ENCODE peak calls at places on chromosomes 4 and X, in seven cellular contexts. One of them, this sample, is unnamed.

GRCh38 chr4:8308856-8309771 is 39.6 kb downstream of the HTRA3 start:
- DNase-seq in GM23248: peak; percentile 29
- DNase-seq in tibial nerve: peak; percentile 50
- DNase-seq in astrocyte: no peak
- DNase-seq in A673: no peak
- DNase-seq in adrenal gland: no peak
- DNase-seq in uterus: peak; percentile 81
- DNase-seq in this sample: peak; percentile 81

GRCh38 chr4:121070696-121071639 is 1.4 kb downstream of the NDNF start:
- DNase-seq in tibial nerve: no peak
- DNase-seq in adrenal gland: peak; percentile 51
- DNase-seq in uterus: peak; percentile 18
- DNase-seq in A673: peak; percentile 58
- DNase-seq in astrocyte: no peak
- DNase-seq in GM23248: peak; percentile 85
- DNase-seq in this sample: peak; percentile 40

GRCh38 chrX:130560558-130560957 is 158.8 kb downstream of the RBMX2 start:
- DNase-seq in tibial nerve: no peak
- DNase-seq in adrenal gland: no peak
- DNase-seq in astrocyte: no peak
- DNase-seq in A673: no peak
- DNase-seq in uterus: no peak
- DNase-seq in GM23248: no peak
- DNase-seq in this sample: no peak

GRCh38 chr4:186958951-186959350 is 235.3 kb upstream of the FAT1 start:
- DNase-seq in tibial nerve: no peak
- DNase-seq in astrocyte: no peak
- DNase-seq in adrenal gland: no peak
- DNase-seq in A673: no peak
- DNase-seq in GM23248: no peak
- DNase-seq in uterus: no peak
- DNase-seq in this sample: no peak

GRCh38 chr4:40718571-40718970 is 31.2 kb upstream of the NSUN7 start:
- DNase-seq in A673: no peak
- DNase-seq in adrenal gland: no peak
- DNase-seq in GM23248: no peak
- DNase-seq in tibial nerve: no peak
- DNase-seq in astrocyte: no peak
- DNase-seq in uterus: no peak
- DNase-seq in this sample: no peak

GRCh38 chr4:155796031-155796430 is 37.2 kb downstream of the GUCY1B1 start:
- DNase-seq in GM23248: peak; percentile 46
- DNase-seq in astrocyte: peak; percentile 82
- DNase-seq in A673: peak; percentile 38
- DNase-seq in uterus: no peak
- DNase-seq in adrenal gland: no peak
- DNase-seq in tibial nerve: no peak
- DNase-seq in this sample: no peak

GRCh38 chrX:114338870-114339269 is 245.0 kb upstream of the HTR2C start:
- DNase-seq in GM23248: no peak
- DNase-seq in uterus: no peak
- DNase-seq in adrenal gland: no peak
- DNase-seq in A673: no peak
- DNase-seq in tibial nerve: no peak
- DNase-seq in astrocyte: no peak
- DNase-seq in this sample: no peak

GRCh38 chrX:131827935-131828334 is 195.2 kb upstream of the STK26 start:
- DNase-seq in A673: peak; percentile 75
- DNase-seq in tibial nerve: no peak
- DNase-seq in adrenal gland: no peak
- DNase-seq in astrocyte: no peak
- DNase-seq in GM23248: peak; percentile 19
- DNase-seq in uterus: no peak
- DNase-seq in this sample: no peak

GRCh38 chrX:40227111-40227510 is 129.4 kb upstream of the BCOR start:
- DNase-seq in adrenal gland: no peak
- DNase-seq in GM23248: no peak
- DNase-seq in astrocyte: no peak
- DNase-seq in A673: no peak
- DNase-seq in uterus: no peak
- DNase-seq in tibial nerve: no peak
- DNase-seq in this sample: no peak

GRCh38 chrX:119996069-119996468 is 52.5 kb upstream of the NKAP start:
- DNase-seq in GM23248: no peak
- DNase-seq in astrocyte: no peak
- DNase-seq in tibial nerve: no peak
- DNase-seq in uterus: no peak
- DNase-seq in adrenal gland: no peak
- DNase-seq in A673: no peak
- DNase-seq in this sample: no peak

GRCh38 chrX:78104447-78105176 is 564 bp downstream of the PGK1 start:
- DNase-seq in A673: peak; percentile 43
- DNase-seq in GM23248: peak; percentile 75
- DNase-seq in adrenal gland: peak; percentile 60
- DNase-seq in astrocyte: peak; percentile 23
- DNase-seq in uterus: peak; percentile 28
- DNase-seq in tibial nerve: peak; percentile 9
- DNase-seq in this sample: peak; percentile 29

GRCh38 chr4:62526671-62527070 is 1326.5 kb downstream of the ADGRL3 start:
- DNase-seq in uterus: no peak
- DNase-seq in astrocyte: no peak
- DNase-seq in adrenal gland: no peak
- DNase-seq in GM23248: no peak
- DNase-seq in tibial nerve: no peak
- DNase-seq in A673: no peak
- DNase-seq in this sample: no peak

GRCh38 chr4:127045872-127046271 is 586.9 kb upstream of the INTU start:
- DNase-seq in uterus: no peak
- DNase-seq in tibial nerve: no peak
- DNase-seq in astrocyte: no peak
- DNase-seq in adrenal gland: no peak
- DNase-seq in A673: peak; percentile 17
- DNase-seq in GM23248: no peak
- DNase-seq in this sample: no peak

GRCh38 chr4:76886848-76887441 is 11.0 kb downstream of the SOWAHB start:
- DNase-seq in uterus: no peak
- DNase-seq in adrenal gland: no peak
- DNase-seq in A673: no peak
- DNase-seq in tibial nerve: no peak
- DNase-seq in astrocyte: no peak
- DNase-seq in GM23248: no peak
- DNase-seq in this sample: no peak

GRCh38 chrX:86148024-86148511 is at the start of gene DACH2:
- DNase-seq in adrenal gland: peak; percentile 78
- DNase-seq in A673: peak; percentile 63
- DNase-seq in astrocyte: peak; percentile 16
- DNase-seq in tibial nerve: peak; percentile 19
- DNase-seq in GM23248: peak; percentile 49
- DNase-seq in uterus: peak; percentile 77
- DNase-seq in this sample: peak; percentile 64

GRCh38 chr4:133152330-133152791 is 3.3 kb downstream of the PCDH10 start:
- DNase-seq in uterus: no peak
- DNase-seq in A673: no peak
- DNase-seq in tibial nerve: no peak
- DNase-seq in GM23248: peak; percentile 24
- DNase-seq in adrenal gland: no peak
- DNase-seq in astrocyte: peak; percentile 43
- DNase-seq in this sample: no peak

GRCh38 chr4:42143996-42144395 is 8.5 kb downstream of the BEND4 start:
- DNase-seq in astrocyte: no peak
- DNase-seq in uterus: no peak
- DNase-seq in GM23248: no peak
- DNase-seq in A673: no peak
- DNase-seq in tibial nerve: no peak
- DNase-seq in adrenal gland: no peak
- DNase-seq in this sample: no peak

GRCh38 chr4:120314969-120315368 is 248.3 kb upstream of the MAD2L1 start:
- DNase-seq in tibial nerve: no peak
- DNase-seq in uterus: no peak
- DNase-seq in adrenal gland: no peak
- DNase-seq in astrocyte: no peak
- DNase-seq in GM23248: no peak
- DNase-seq in A673: no peak
- DNase-seq in this sample: no peak

GRCh38 chr4:168859100-168859499 is 151.0 kb downstream of the CBR4 start:
- DNase-seq in tibial nerve: no peak
- DNase-seq in GM23248: no peak
- DNase-seq in astrocyte: no peak
- DNase-seq in adrenal gland: no peak
- DNase-seq in A673: no peak
- DNase-seq in uterus: no peak
- DNase-seq in this sample: no peak

GRCh38 chr4:24794916-24795665 is at the start of gene SOD3:
- DNase-seq in uterus: peak; percentile 89
- DNase-seq in adrenal gland: peak; percentile 92
- DNase-seq in astrocyte: peak; percentile 88
- DNase-seq in GM23248: peak; percentile 92
- DNase-seq in A673: no peak
- DNase-seq in tibial nerve: peak; percentile 76
- DNase-seq in this sample: peak; percentile 84

GRCh38 chrX:38458071-38458470 is 103.3 kb upstream of the TSPAN7 start:
- DNase-seq in uterus: no peak
- DNase-seq in astrocyte: no peak
- DNase-seq in GM23248: no peak
- DNase-seq in A673: peak; percentile 6
- DNase-seq in adrenal gland: no peak
- DNase-seq in tibial nerve: no peak
- DNase-seq in this sample: no peak

GRCh38 chr4:56619816-56620215 is 61.3 kb downstream of the HOPX start:
- DNase-seq in GM23248: no peak
- DNase-seq in astrocyte: no peak
- DNase-seq in adrenal gland: no peak
- DNase-seq in tibial nerve: no peak
- DNase-seq in uterus: no peak
- DNase-seq in A673: no peak
- DNase-seq in this sample: no peak

GRCh38 chr4:59869056-59869455 is 1331.1 kb upstream of the ADGRL3 start:
- DNase-seq in astrocyte: no peak
- DNase-seq in tibial nerve: no peak
- DNase-seq in uterus: no peak
- DNase-seq in GM23248: no peak
- DNase-seq in A673: no peak
- DNase-seq in adrenal gland: no peak
- DNase-seq in this sample: no peak

DNA sequence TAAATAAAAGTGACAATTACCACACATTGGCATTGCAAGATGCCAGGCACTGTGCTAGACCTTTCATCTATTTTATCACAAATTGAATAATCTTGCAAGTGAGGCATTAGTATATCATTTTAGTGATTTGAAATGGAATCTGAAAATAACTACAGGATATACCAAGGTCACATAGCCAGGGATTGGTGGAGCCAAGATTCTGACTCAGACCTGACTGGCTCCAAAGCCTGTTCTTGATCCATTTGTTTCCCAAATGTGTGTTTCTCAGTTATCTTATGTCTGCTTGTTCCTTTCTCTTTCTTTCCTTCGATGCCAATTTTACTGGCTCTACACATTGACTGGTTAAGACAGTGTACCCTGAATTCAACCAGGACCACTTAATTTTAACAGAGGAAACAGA is 275.8 kb upstream of the GATB start:
- DNase-seq in astrocyte: peak; percentile 38
- DNase-seq in GM23248: peak; percentile 63
- DNase-seq in A673: no peak
- DNase-seq in adrenal gland: peak; percentile 82
- DNase-seq in tibial nerve: no peak
- DNase-seq in uterus: no peak
- DNase-seq in this sample: no peak
- H3K27me3 ChIP-seq in astrocyte: no peaks in the 10 kb centered on the region
- H3K27me3 ChIP-seq in GM23248: no peaks in the 10 kb centered on the region
- H3K27me3 ChIP-seq in A673: no peaks in the 10 kb centered on the region
- H3K27me3 ChIP-seq in adrenal gland: no peaks in the 10 kb centered on the region
- H3K27me3 ChIP-seq in tibial nerve: no peaks in the 10 kb centered on the region
- H3K27me3 ChIP-seq in uterus: no peaks in the 10 kb centered on the region
- H3K27me3 ChIP-seq in this sample: no peaks in the 10 kb centered on the region

GRCh38 chr4:157222764-157223145 is 2.2 kb downstream of the GRIA2 start:
- DNase-seq in uterus: peak; percentile 16
- DNase-seq in tibial nerve: no peak
- DNase-seq in adrenal gland: no peak
- DNase-seq in astrocyte: peak; percentile 13
- DNase-seq in GM23248: no peak
- DNase-seq in A673: peak; percentile 11
- DNase-seq in this sample: no peak

GRCh38 chr4:157220026-157220881 is at the start of gene GRIA2:
- DNase-seq in astrocyte: peak; percentile 53
- DNase-seq in tibial nerve: no peak
- DNase-seq in adrenal gland: peak; percentile 34
- DNase-seq in GM23248: peak; percentile 70
- DNase-seq in uterus: peak; percentile 68
- DNase-seq in A673: peak; percentile 80
- DNase-seq in this sample: no peak

GRCh38 chr4:157223446-157223845 is 2.9 kb downstream of the GRIA2 start:
- DNase-seq in A673: no peak
- DNase-seq in astrocyte: no peak
- DNase-seq in uterus: no peak
- DNase-seq in tibial nerve: no peak
- DNase-seq in GM23248: no peak
- DNase-seq in adrenal gland: no peak
- DNase-seq in this sample: no peak

GRCh38 chr4:157221426-157221894 is 932 bp downstream of the GRIA2 start:
- DNase-seq in adrenal gland: no peak
- DNase-seq in astrocyte: no peak
- DNase-seq in uterus: peak; percentile 15
- DNase-seq in tibial nerve: no peak
- DNase-seq in A673: no peak
- DNase-seq in GM23248: no peak
- DNase-seq in this sample: no peak

GRCh38 chr4:157221895-157222763 is 1.6 kb downstream of the GRIA2 start:
- DNase-seq in adrenal gland: no peak
- DNase-seq in tibial nerve: no peak
- DNase-seq in astrocyte: peak; percentile 8
- DNase-seq in uterus: peak; percentile 41
- DNase-seq in A673: peak; percentile 34
- DNase-seq in GM23248: peak; percentile 12
- DNase-seq in this sample: no peak
- H3K27me3 ChIP-seq in adrenal gland: peaks cover 34% of the 10 kb centered on the region
- H3K27me3 ChIP-seq in tibial nerve: no peaks in the 10 kb centered on the region
- H3K27me3 ChIP-seq in astrocyte: peaks cover 26% of the 10 kb centered on the region
- H3K27me3 ChIP-seq in uterus: peaks cover 17% of the 10 kb centered on the region
- H3K27me3 ChIP-seq in A673: peaks cover 23% of the 10 kb centered on the region
- H3K27me3 ChIP-seq in GM23248: peaks cover 69% of the 10 kb centered on the region
- H3K27me3 ChIP-seq in this sample: peaks cover 87% of the 10 kb centered on the region

GRCh38 chr4:13541720-13542576 is 2.4 kb downstream of the NKX3-2 start:
- DNase-seq in adrenal gland: no peak
- DNase-seq in A673: no peak
- DNase-seq in astrocyte: no peak
- DNase-seq in tibial nerve: no peak
- DNase-seq in GM23248: no peak
- DNase-seq in uterus: no peak
- DNase-seq in this sample: no peak
- H3K27me3 ChIP-seq in adrenal gland: peaks cover 90% of the 10 kb centered on the region
- H3K27me3 ChIP-seq in A673: no peaks in the 10 kb centered on the region
- H3K27me3 ChIP-seq in astrocyte: peaks cover 90% of the 10 kb centered on the region
- H3K27me3 ChIP-seq in tibial nerve: peaks cover 9% of the 10 kb centered on the region
- H3K27me3 ChIP-seq in GM23248: peaks cover 74% of the 10 kb centered on the region
- H3K27me3 ChIP-seq in uterus: peaks cover 73% of the 10 kb centered on the region
- H3K27me3 ChIP-seq in this sample: peaks cover 100% of the 10 kb centered on the region

DNA sequence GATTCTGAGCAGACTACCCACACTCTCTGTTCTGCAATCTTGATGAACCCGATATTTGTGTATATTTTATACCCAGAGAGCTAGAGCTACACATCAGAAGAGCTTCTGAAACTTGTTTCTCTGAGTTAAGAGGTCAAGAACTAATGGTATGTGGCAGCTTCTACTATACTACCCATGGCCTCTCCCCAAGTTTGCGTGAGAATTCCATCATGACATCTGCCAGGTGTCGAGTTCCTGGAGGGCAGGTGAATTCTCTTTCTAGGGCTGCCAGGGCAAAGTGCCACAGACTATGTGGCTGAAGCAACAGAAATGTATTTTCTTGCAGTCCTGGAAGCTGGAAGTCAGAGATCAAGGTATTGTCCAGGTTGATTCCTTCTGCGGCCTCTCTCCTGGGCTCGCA is 4.4 kb downstream of the SORCS2 start:
- DNase-seq in A673: no peak
- DNase-seq in uterus: peak; percentile 4
- DNase-seq in GM23248: no peak
- DNase-seq in adrenal gland: no peak
- DNase-seq in tibial nerve: no peak
- DNase-seq in astrocyte: no peak
- DNase-seq in this sample: no peak
- H3K27me3 ChIP-seq in A673: peaks cover 48% of the 10 kb centered on the region
- H3K27me3 ChIP-seq in uterus: no peaks in the 10 kb centered on the region
- H3K27me3 ChIP-seq in GM23248: peaks cover 7% of the 10 kb centered on the region
- H3K27me3 ChIP-seq in adrenal gland: peaks cover 18% of the 10 kb centered on the region
- H3K27me3 ChIP-seq in tibial nerve: no peaks in the 10 kb centered on the region
- H3K27me3 ChIP-seq in astrocyte: no peaks in the 10 kb centered on the region
- H3K27me3 ChIP-seq in this sample: peaks cover 47% of the 10 kb centered on the region

This sample was measured in left ventricle myocardium inferior.